ENCODE peak calls at places on chromosome 19, in four cellular contexts. Z is DND-41, C is A673, S is fibroblast of lung. Y is an unnamed sample.

GRCh38 chr19:49533551-49534488 is 6.0 kb downstream of the RCN3 start:
- DNase-seq in C (peak), S (peak), Z (peak), Y (peak)

GRCh38 chr19:13938361-13939027 is at the start of gene PODNL1:
- DNase-seq in S (peak), Z (no peak), C (no peak), Y (no peak)

GRCh38 chr19:18274776-18275356 is 614 bp upstream of the IQCN start:
- DNase-seq in S (peak), Z (no peak), C (no peak), Y (peak)

GRCh38 chr19:41323023-41323422 is 13.1 kb downstream of the CCDC97 start:
- DNase-seq in C (no peak), Z (no peak), S (peak), Y (peak)

GRCh38 chr19:49073514-49074378 is 1.2 kb upstream of the KCNA7 start:
- DNase-seq in Z (peak), S (no peak), C (peak), Y (no peak)

GRCh38 chr19:5081441-5082161 is 112.7 kb downstream of the KDM4B start:
- DNase-seq in C (no peak), S (no peak), Z (no peak), Y (no peak)

GRCh38 chr19:38684078-38684861 is 36.8 kb downstream of the ACTN4 start:
- DNase-seq in Z (no peak), C (peak), S (peak), Y (peak)

GRCh38 chr19:401836-402535 is 7.0 kb downstream of the C2CD4C start:
- DNase-seq in Z (no peak), C (peak), S (no peak), Y (no peak)

GRCh38 chr19:50947123-50947522 is 5.7 kb downstream of the KLK5 start:
- DNase-seq in Z (no peak), S (no peak), C (no peak), Y (no peak)

GRCh38 chr19:31483226-31483857 is 134.1 kb upstream of the TSHZ3 start:
- DNase-seq in S (no peak), C (no peak), Z (no peak), Y (no peak)

GRCh38 chr19:50512112-50512998 is 1.4 kb downstream of the ASPDH start:
- DNase-seq in S (no peak), C (no peak), Z (no peak), Y (no peak)

GRCh38 chr19:41784337-41785239 is 11.8 kb upstream of the CEACAM3 start:
- DNase-seq in C (no peak), Z (no peak), S (no peak), Y (no peak)

GRCh38 chr19:29292146-29292545 is 79.2 kb upstream of the UQCRFS1 start:
- DNase-seq in Z (no peak), C (no peak), S (no peak), Y (no peak)

GRCh38 chr19:13356185-13356584 is 150.1 kb downstream of the CACNA1A start:
- DNase-seq in S (no peak), C (no peak), Z (no peak), Y (no peak)

GRCh38 chr19:18114483-18114882 is 16.9 kb downstream of the MAST3 start:
- DNase-seq in C (no peak), Z (no peak), S (no peak), Y (no peak)

GRCh38 chr19:34104099-34104498 is 68.2 kb upstream of the LSM14A start:
- DNase-seq in C (no peak), Z (no peak), S (no peak), Y (no peak)

GRCh38 chr19:35013820-35014754 is 14.0 kb downstream of the GRAMD1A start:
- DNase-seq in C (no peak), Z (peak), S (no peak), Y (no peak)

GRCh38 chr19:55442372-55443044 is 592 bp downstream of the SHISA7 start:
- DNase-seq in C (no peak), S (no peak), Z (no peak), Y (no peak)

GRCh38 chr19:33231511-33231910 is 5.9 kb upstream of the SLC7A10 start:
- DNase-seq in C (no peak), S (peak), Z (no peak), Y (no peak)

GRCh38 chr19:518292-519231 is 11.3 kb downstream of the TPGS1 start:
- DNase-seq in C (no peak), Z (no peak), S (peak), Y (no peak)

GRCh38 chr19:13314761-13315160 is 164.6 kb downstream of the IER2 start:
- DNase-seq in Z (no peak), S (no peak), C (no peak), Y (no peak)

DNA sequence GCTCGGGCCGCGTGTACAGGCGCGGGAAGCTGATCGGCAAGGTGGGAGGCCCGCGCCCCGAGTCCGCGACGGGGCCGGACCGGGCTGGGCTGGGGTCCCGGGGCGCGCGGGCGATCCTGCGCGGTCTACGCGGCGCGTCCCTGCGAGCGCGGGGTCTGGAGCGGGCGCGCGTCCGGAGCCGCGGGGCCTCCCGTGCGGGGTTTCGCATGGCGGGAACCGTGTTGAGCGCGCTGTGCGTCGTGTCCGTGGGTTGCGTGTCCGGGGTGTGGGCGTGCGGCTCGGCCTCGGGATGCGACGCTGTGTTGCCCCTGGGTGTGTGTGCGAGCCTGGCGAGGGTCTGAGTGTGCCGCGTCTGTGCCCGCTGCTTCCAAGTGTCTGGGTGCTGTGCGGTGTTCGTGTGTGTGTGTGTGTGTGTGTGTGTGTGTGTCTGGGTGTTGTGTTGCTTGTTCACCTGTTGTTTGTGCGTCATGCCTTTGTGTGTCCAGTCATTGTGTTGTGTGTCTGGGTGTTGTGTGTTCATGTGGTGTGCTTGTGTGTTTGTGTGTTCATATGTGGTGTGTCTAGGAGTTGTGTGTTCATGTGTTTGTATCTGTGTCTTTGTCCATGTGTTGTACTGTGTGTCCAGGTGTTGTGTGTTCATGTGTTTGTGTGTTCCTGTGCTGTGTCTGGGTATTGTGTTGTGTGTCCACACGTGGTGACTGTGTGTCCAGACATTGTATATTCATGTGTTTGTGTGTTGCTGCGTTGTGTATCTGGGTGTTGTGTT is 512 bp downstream of the PLK5 start:
- DNase-seq in S (no peak), C (no peak), Z (no peak), Y (no peak)
- TF ChIP-seq EZH2 in S (peak), C (peak), Z (no peak), Y (no peak)

GRCh38 chr19:47418595-47419036 is 711 bp downstream of the MEIS3 start:
- DNase-seq in C (no peak), S (no peak), Z (no peak), Y (no peak)
- TF ChIP-seq EZH2 in C (no peak), S (no peak), Z (no peak), Y (no peak)

GRCh38 chr19:30390356-30390988 is 18.3 kb downstream of the ZNF536 start:
- DNase-seq in S (no peak), C (no peak), Z (no peak), Y (no peak)

GRCh38 chr19:30388819-30389218 is 16.6 kb downstream of the ZNF536 start:
- DNase-seq in C (no peak), S (no peak), Z (no peak), Y (no peak)

GRCh38 chr19:30391554-30392551 is 19.7 kb downstream of the ZNF536 start:
- DNase-seq in C (peak), S (no peak), Z (no peak), Y (no peak)

GRCh38 chr19:30393046-30393445 is 20.9 kb downstream of the ZNF536 start:
- DNase-seq in S (no peak), Z (no peak), C (peak), Y (no peak)

DNA sequence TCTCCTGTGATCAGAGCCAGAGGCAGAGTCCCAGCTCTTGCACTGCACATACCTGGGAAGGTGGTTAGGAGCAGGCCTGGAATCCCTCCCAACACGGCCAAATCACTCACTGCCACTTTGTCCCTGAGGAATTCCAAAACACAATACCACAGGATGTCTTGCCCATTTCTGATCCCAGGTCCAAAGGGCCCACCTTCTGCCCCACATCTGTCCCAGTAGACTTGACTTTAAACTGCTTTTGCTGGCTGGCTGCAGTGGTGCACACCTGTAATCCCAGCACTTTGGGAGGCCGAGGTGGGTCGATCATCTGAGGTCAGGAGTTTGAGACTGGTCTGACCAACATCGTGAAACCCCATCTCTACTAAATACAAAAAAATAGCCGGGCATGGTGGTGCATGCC is 18.9 kb downstream of the ZNF536 start:
- DNase-seq in C (no peak), S (no peak), Z (no peak), Y (no peak)
- TF ChIP-seq EZH2 in C (no peak), S (no peak), Z (no peak), Y (no peak)

GRCh38 chr19:2724148-2724557 is 3.0 kb upstream of the DIRAS1 start:
- DNase-seq in C (no peak), S (no peak), Z (no peak), Y (no peak)

GRCh38 chr19:2727640-2727944 is 6.4 kb upstream of the DIRAS1 start:
- DNase-seq in Z (no peak), S (no peak), C (no peak), Y (no peak)

GRCh38 chr19:2726160-2726855 is 5.1 kb upstream of the DIRAS1 start:
- DNase-seq in S (no peak), Z (no peak), C (no peak), Y (no peak)

GRCh38 chr19:2728783-2729387 is 7.7 kb upstream of the DIRAS1 start:
- DNase-seq in C (no peak), S (no peak), Z (no peak), Y (no peak)

DNA sequence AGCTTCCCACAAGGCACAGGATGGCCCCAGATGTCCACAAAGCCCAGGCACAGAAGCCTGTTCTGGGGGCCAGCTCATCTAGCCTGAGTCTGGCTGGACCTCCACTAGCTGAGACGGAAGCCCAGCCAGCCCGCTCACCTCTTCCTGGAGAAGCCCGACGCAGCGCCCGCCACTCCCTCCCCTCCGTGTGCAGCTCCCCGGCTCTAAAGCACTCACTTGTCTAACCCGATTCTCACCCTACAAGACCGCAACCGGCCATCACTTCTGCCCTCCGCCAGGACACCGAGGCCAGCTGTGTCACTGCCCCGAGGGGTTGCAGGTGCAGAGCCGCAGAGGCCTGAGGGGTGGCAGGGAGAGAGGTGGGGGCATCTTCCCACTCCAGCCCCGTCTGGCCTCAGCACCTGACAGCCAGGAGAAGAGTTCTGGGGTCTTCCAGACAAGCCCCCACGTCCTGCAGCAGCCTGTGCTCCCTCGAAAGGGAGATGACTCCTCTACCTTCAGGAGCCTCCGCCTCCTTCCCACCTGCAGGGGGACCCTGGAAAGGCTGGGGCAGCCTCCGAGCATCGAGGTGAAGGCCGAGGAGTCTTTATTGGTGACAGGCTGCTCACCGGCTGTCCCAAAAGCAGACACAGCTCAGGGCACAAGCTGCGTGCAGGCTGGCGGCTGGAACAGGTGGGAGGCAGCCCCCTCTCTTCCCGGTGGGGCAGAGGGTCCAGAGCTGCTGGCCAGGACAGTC is 5.9 kb upstream of the DIRAS1 start:
- DNase-seq in Z (no peak), S (no peak), C (no peak), Y (no peak)
- TF ChIP-seq EZH2 in Z (no peak), S (peak), C (no peak), Y (no peak)

GRCh38 chr19:53957448-53958167 is 5.1 kb upstream of the CACNG8 start:
- DNase-seq in Z (no peak), S (no peak), C (no peak), Y (no peak)
- TF ChIP-seq EZH2 in Z (no peak), S (peak), C (no peak), Y (no peak)

DNA sequence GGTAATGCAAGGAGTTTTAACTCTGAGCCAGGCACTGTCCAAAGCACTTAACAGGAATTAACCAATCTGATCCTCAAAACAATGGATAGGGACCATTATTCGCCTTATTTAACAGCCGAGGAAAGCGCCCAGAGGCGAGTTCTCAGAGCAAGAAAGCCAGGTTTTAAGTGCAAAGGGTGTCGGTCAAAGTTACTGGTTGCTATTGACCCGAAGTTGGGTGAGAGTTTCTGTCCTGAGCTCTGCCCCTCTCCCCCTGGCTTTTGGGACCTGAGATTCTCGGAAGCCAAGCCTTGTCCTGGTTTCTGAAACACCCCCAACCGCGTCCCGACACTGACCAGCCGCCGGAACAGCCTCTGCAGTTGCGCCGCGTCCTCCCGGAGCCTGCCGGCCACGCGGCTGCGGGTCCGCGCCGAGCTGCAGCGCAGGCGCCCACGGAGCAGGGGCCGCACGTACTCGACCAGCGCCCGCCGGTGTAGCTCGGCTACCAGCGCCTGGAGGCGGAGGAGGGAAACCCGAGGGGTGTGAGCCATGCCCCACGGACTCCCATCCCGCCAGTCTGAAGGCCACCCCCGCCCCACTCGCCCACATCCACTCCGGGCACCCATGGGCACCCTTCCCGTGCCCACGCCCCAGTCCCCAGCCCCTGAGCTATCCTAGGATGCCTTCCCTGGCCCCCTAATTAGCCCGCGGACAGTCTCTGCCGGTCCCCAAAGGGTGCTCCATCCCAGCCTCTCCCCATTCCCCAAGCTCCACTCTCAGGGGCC is 27.8 kb downstream of the EXOC3L2 start:
- DNase-seq in C (no peak), S (no peak), Z (no peak), Y (no peak)
- TF ChIP-seq EZH2 in C (peak), S (peak), Z (no peak), Y (no peak)

DNA sequence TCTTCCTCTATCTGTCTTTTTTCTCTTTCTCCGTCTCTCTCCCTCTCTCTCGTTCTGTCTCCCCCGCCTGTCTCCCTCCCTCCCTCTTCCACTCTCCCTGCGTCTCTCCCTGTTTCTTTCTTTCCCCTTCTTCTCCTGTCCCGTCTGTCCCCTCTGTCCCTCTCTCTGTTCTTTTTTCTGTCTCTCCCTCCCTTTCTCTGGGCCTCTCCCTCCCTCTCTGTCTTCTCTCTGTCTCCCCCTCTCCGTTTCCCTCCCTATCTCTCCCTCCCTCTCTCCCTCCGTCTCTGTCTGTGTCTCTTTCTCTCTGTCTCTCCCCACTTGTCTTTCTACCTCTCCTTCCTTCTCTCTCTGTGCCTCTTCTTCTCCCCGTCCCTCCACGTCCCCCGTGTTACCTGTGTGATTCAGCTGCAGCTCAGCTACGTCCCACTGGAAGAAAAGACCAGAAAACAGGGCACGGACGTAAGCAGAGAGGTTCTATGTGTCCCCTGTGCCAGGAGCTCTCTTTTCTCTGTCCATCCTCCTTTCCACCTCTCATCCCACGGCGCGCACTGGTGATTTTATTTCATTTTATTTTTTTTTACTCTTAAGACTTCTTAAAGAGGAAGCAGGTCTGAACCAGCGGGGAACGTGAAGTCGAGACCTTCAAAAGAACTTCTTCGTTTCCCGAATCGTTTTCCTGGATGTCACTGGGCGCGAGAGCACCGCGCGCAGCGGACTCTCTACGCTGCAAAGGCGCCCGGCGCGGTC is 1.1 kb downstream of the CD70 start:
- DNase-seq in C (no peak), S (no peak), Z (no peak), Y (no peak)
- TF ChIP-seq EZH2 in C (no peak), S (no peak), Z (no peak), Y (no peak)

Y was measured in endothelial cell of umbilical vein.